ENCODE peak calls at places on chromosomes 2 and 18, in five cellular contexts. A is tibial nerve, T is Peyer's patch, L is kidney, Q is psoas muscle. E is an unnamed sample.

GRCh38 chr18:63119647-63120046 is 199.9 kb downstream of the BCL2 start:
- DNase-seq in A (peak), T (peak), L (no peak), Q (peak), E (no peak)

GRCh38 chr2:224690868-224691267 is 25.3 kb downstream of the CCDC195 start:
- DNase-seq in A (no peak), T (no peak), L (no peak), Q (no peak), E (no peak)

GRCh38 chr2:21044694-21045371 is 960 bp upstream of the APOB start:
- DNase-seq in A (no peak), T (no peak), L (no peak), Q (no peak), E (no peak)

GRCh38 chr2:96099861-96100798 is 16.2 kb downstream of the ADRA2B start:
- DNase-seq in A (no peak), T (peak), L (peak), Q (no peak), E (peak)

GRCh38 chr2:66730429-66730828 is 295.5 kb downstream of the MEIS1 start:
- DNase-seq in A (no peak), T (no peak), L (no peak), Q (no peak), E (no peak)

GRCh38 chr2:24228470-24228869 is 53.6 kb downstream of the FAM228A start:
- DNase-seq in A (no peak), T (no peak), L (no peak), Q (no peak), E (no peak)

GRCh38 chr2:225599856-225600255 is 200.3 kb downstream of the NYAP2 start:
- DNase-seq in A (no peak), T (no peak), L (no peak), Q (no peak), E (no peak)

GRCh38 chr2:118791511-118791910 is 55.9 kb downstream of the EN1 start:
- DNase-seq in A (no peak), T (no peak), L (no peak), Q (no peak), E (no peak)

GRCh38 chr2:146730882-146731281 is 1113.9 kb upstream of the ACVR2A start:
- DNase-seq in A (no peak), T (no peak), L (no peak), Q (no peak), E (no peak)

GRCh38 chr2:162932416-162932815 is 93.8 kb upstream of the KCNH7 start:
- DNase-seq in A (no peak), T (no peak), L (no peak), Q (no peak), E (no peak)

GRCh38 chr2:66507673-66508127 is 72.8 kb downstream of the MEIS1 start:
- DNase-seq in A (no peak), T (no peak), L (no peak), Q (no peak), E (no peak)

GRCh38 chr2:49812730-49813129 is 658.4 kb upstream of the FSHR start:
- DNase-seq in A (no peak), T (no peak), L (no peak), Q (no peak), E (no peak)

GRCh38 chr2:14638488-14638887 is 6.0 kb downstream of the LRATD1 start:
- DNase-seq in A (no peak), T (no peak), L (no peak), Q (no peak), E (no peak)

GRCh38 chr2:112765251-112765650 is 842 bp upstream of the CKAP2L start:
- DNase-seq in A (no peak), T (no peak), L (no peak), Q (no peak), E (no peak)

GRCh38 chr18:21241224-21242131 is 554 bp upstream of the GREB1L start:
- DNase-seq in A (no peak), T (no peak), L (no peak), Q (peak), E (no peak)

GRCh38 chr2:922230-922629 is 28.4 kb upstream of the SNTG2 start:
- DNase-seq in A (no peak), T (no peak), L (no peak), Q (no peak), E (no peak)

GRCh38 chr2:157627594-157628281 is 926 bp downstream of the ACVR1C start:
- DNase-seq in A (no peak), T (peak), L (no peak), Q (no peak), E (no peak)

GRCh38 chr2:109736177-109736827 is 57.8 kb upstream of the RGPD5 start:
- DNase-seq in A (peak), T (peak), L (no peak), Q (no peak), E (peak)

GRCh38 chr2:189171956-189172609 is 7.5 kb downstream of the COL5A2 start:
- DNase-seq in A (no peak), T (no peak), L (no peak), Q (no peak), E (no peak)
- TF ChIP-seq CTCF in A (no peak), T (no peak), L (no peak), Q (no peak), E (peak)

DNA sequence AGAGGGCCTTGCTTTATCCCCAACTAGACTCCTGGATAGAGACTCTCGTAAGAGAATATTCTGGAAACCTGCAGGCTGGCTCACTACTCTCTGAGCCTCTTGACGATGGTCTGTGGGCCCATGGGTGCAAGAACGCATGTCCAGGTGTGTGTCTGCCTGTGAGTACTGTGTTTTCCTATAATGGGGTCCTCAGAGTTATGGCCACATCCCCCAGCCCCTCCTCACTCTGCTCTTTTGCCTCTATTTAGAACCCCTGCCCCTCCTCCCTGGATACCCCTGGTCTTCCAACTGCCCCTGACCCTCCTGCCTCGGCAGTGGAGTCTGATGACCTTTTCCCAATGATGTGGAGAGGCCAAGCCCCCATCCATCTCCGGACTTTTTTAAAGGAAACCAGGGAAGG is 148.1 kb downstream of the ZFP36L2 start:
- DNase-seq in A (no peak), T (no peak), L (peak), Q (no peak), E (peak)
- H3K27ac ChIP-seq in A (no peak), T (no peak), L (no peak), Q (no peak), E (peak)

DNA sequence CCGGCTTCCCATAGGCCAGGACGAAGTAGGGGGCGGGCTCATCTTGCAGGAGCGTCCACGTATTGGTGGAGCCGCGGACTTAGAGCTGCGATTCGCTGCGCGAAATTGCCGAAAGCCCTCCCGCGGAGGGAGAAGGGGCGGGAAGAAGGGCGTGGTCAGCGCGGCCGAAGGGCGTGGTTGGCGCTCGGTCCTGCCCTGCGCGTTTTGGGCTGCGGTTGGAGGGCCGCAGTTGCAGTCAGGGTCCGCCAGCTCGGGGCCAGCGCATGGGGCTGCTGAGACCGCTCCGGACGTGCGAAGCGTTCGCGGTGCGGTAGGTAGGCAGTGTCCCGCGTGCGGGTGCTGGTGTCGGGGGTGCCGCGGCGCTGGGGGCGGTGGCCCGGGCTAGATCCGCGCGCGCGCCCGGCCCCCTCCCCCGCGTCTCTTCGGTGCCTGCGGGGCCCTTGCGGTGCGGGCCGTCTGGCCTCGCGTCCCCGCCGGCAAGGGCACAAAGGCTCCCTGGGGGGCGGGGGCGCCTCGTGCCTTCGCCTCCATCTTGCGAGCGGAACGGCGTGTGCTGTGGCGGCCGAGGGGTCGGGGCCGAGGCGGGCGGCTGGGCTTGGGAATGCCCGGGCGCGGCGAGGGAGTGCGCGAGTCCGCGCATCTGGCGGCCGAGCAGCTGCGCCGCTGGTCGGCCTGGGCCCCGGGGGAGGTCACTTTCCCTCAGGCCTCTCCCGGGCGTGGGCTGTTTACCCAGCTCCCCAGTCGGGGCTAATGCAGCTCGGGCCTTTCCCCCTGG is at the start of gene CEP68:
- DNase-seq in A (peak), T (peak), L (peak), Q (peak), E (peak)
- TF ChIP-seq CTCF in A (no peak), T (no peak), L (peak), Q (no peak), E (no peak)

DNA sequence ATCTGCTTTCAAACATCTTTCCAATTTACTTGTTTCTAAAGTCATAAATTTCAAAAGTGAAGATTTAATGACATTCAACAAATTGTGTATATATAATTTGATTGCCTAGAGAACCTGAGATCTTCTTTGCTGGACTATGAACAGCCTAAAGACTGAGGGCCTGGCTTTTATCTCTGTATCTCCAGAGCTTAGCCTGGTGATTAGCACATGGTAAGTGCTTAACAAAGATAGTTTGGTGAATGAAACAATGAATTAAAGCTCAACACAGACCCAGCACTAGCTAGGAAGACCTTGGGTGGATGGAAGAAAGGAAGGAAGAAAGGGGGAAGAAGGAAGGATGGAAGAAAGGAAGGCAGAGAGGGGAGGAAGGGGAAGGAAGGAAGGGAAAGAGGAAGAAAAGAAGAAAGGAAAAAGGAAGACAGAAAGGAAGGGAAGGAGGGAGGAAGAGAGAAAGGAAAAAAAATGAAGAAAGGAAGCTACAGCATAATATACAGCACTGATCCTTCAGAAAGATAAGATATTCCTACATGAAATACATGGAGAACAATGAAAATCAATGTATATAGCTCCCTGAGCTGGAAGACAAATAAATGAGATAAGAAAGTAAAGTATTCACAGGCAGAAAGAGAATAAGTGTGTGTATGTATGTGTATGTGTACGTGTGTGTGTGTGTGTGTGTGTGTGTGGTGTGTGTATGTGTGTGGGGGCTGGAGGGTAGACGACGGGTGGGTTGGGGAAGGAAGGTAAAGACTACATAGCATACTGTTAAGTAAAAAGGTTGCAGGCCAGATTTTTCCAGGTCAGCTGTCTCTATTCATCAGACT is 318.2 kb downstream of the TNS1 start:
- DNase-seq in A (no peak), T (no peak), L (no peak), Q (no peak), E (no peak)
- H3K27ac ChIP-seq in A (peak), T (no peak), L (no peak), Q (peak), E (peak)

DNA sequence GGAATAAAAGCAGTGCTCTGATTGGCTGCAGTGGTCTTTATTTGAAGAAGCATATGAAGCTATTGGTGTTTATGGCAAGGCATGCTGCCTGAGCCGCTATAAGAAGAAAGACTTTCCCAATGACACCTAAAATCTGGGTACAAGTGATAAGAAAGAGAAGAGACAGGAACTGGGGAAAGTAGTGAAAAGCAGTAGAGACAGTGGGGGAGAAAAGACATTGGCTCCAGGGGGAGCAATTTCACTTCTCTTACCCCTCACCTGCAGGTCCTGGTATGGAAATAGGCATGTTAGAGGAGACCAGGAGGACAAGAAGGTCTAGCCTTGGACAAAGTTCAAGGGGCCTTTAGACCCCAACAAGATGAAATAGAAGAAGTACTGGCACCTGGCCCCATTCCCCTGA is 47.1 kb downstream of the PLCL1 start:
- DNase-seq in A (no peak), T (no peak), L (no peak), Q (no peak), E (no peak)
- TF ChIP-seq CTCF in A (no peak), T (no peak), L (no peak), Q (peak), E (no peak)

GRCh38 chr2:239155806-239156480 is 244.9 kb downstream of the HDAC4 start:
- DNase-seq in A (no peak), T (no peak), L (peak), Q (peak), E (peak)
- H3K27ac ChIP-seq in A (peak), T (no peak), L (no peak), Q (peak), E (no peak)

DNA sequence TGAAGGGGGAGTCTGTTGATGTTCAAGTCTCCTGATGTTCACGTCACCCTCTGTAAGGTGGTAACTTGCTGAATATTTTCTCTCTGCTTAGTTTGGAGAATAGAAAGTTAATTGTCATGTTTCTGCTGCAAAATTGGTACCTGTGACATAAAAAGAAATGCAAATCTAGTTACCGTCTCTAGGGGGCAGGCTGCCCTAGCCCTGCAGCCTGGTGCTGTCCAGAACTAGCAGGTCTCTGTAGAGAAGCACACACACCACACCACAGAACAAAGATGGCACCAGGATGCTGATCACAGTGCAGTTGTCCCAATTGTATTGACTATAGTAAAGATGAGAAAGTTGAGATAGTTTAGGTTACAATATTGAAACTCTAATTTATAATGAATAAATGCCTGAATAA is 47.0 kb downstream of the SLC9A4 start:
- DNase-seq in A (no peak), T (peak), L (no peak), Q (no peak), E (no peak)
- TF ChIP-seq CTCF in A (peak), T (no peak), L (peak), Q (peak), E (peak)

GRCh38 chr18:24373331-24373730 is 24.3 kb downstream of the OSBPL1A start:
- DNase-seq in A (no peak), T (no peak), L (no peak), Q (no peak), E (no peak)
- H3K27ac ChIP-seq in A (no peak), T (no peak), L (no peak), Q (no peak), E (no peak)

DNA sequence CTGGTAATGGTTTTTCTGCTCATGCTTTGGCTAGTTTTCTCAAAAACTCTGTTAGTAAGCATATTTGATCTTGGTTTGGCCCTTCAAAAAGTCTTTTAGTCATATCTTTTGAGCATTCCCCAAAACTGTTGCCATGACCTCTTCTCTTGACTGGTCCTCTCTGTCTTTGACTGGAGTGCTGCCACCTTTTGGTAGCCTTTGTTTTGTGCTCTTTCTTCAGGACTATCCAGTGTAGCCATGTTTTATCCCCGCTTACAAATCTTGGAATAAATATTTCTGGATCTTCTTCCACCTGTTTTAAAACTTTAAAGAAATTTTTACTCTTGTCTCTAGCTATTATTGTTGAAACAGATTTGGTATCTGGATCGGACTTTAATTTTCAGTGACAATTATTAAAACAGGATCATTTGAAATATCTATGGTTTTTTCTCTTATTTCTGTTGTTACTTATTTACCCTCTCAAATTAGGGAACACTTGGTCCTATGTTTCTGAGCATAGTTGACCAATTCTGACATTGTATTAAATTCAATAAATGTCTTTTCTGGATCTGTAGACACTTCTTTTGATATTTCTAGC is 965 bp upstream of the ELOA2 start:
- DNase-seq in A (no peak), T (no peak), L (no peak), Q (no peak), E (no peak)
- TF ChIP-seq CTCF in A (no peak), T (no peak), L (peak), Q (peak), E (no peak)